ENCODE peak calls at places on chromosomes 2 and 18, in four cellular contexts. K is progenitor cell of endocrine pancreas; S is psoas muscle; E is stimulated activated CD4-positive, alpha-beta T cell treated with anti-CD3 and anti-CD28 coated beads, Interleukin-12 subunit alpha, Interleukin-12 subunit beta, amount 100 ng/mL, for 4 hours. Q is an unnamed sample.

GRCh38 chr18:76548541-76548940 is 53.5 kb upstream of the ZNF516 start:
- DNase-seq in K (no peak), S (no peak), E (no peak), Q (no peak)

GRCh38 chr2:134401789-134402188 is 147.9 kb downstream of the MGAT5 start:
- DNase-seq in K (no peak), S (no peak), E (no peak), Q (no peak)

GRCh38 chr2:96463119-96463518 is 42.0 kb downstream of the NEURL3 start:
- DNase-seq in K (no peak), S (no peak), E (no peak), Q (no peak)

GRCh38 chr18:33469699-33470098 is 29.2 kb upstream of the CCDC178 start:
- DNase-seq in K (no peak), S (no peak), E (no peak), Q (no peak)

GRCh38 chr2:83022631-83023210 is 1436.4 kb downstream of the SUCLG1 start:
- DNase-seq in K (no peak), S (no peak), E (no peak), Q (no peak)

GRCh38 chr2:28635251-28635650 is 116.4 kb upstream of the PPP1CB start:
- DNase-seq in K (no peak), S (no peak), E (no peak), Q (no peak)

GRCh38 chr2:118310878-118311442 is 222.7 kb downstream of the INSIG2 start:
- DNase-seq in K (no peak), S (peak), E (no peak), Q (peak)

GRCh38 chr18:59719533-59720325 is 22.5 kb upstream of the CCBE1 start:
- DNase-seq in K (no peak), S (no peak), E (no peak), Q (no peak)

GRCh38 chr2:16774980-16775963 is 109.6 kb upstream of the CYRIA start:
- DNase-seq in K (peak), S (no peak), E (no peak), Q (peak)

GRCh38 chr2:71919701-71920100 is 228.0 kb downstream of the CYP26B1 start:
- DNase-seq in K (no peak), S (no peak), E (no peak), Q (no peak)

GRCh38 chr2:48088994-48089393 is 182.7 kb upstream of the FBXO11 start:
- DNase-seq in K (no peak), S (no peak), E (no peak), Q (no peak)

GRCh38 chr2:119772767-119773166 is 13.0 kb downstream of the PTPN4 start:
- DNase-seq in K (no peak), S (no peak), E (no peak), Q (no peak)

GRCh38 chr2:27086722-27087446 is at the start of gene KHK:
- DNase-seq in K (no peak), S (no peak), E (peak), Q (peak)

GRCh38 chr2:95351080-95351915 is 51.2 kb upstream of the FAHD2A start:
- DNase-seq in K (no peak), S (no peak), E (no peak), Q (no peak)

GRCh38 chr2:202824901-202825300 is 46.7 kb downstream of the ICA1L start:
- DNase-seq in K (no peak), S (no peak), E (no peak), Q (no peak)

GRCh38 chr2:233643128-233643527 is 6.9 kb downstream of the UGT1A10 start:
- DNase-seq in K (no peak), S (no peak), E (no peak), Q (no peak)

GRCh38 chr2:156319811-156320490 is 12.6 kb downstream of the NR4A2 start:
- DNase-seq in K (no peak), S (peak), E (peak), Q (peak)

GRCh38 chr2:187319441-187320108 is 128.5 kb downstream of the CALCRL start:
- DNase-seq in K (no peak), S (no peak), E (no peak), Q (no peak)

GRCh38 chr2:42063383-42064171 is 15.8 kb downstream of the PKDCC start:
- DNase-seq in K (no peak), S (no peak), E (no peak), Q (no peak)

GRCh38 chr18:5518899-5519371 is 24.9 kb downstream of the EPB41L3 start:
- DNase-seq in K (no peak), S (no peak), E (no peak), Q (no peak)

GRCh38 chr2:190696792-190697398 is 48.0 kb downstream of the NAB1 start:
- DNase-seq in K (no peak), S (no peak), E (no peak), Q (no peak)

GRCh38 chr2:177796644-177797415 is 275.7 kb downstream of the PDE11A start:
- DNase-seq in K (no peak), S (no peak), E (no peak), Q (no peak)

GRCh38 chr2:238103465-238104070 is 3.4 kb downstream of the ESPNL start:
- DNase-seq in K (no peak), S (no peak), E (no peak), Q (no peak)

GRCh38 chr2:28271914-28272240 is 120.8 kb upstream of the FOSL2 start:
- DNase-seq in K (no peak), S (no peak), E (no peak), Q (no peak)

GRCh38 chr2:239177325-239177724 is 223.5 kb downstream of the HDAC4 start:
- DNase-seq in K (no peak), S (no peak), E (no peak), Q (peak)

GRCh38 chr18:63394954-63395353 is 27.3 kb downstream of the VPS4B start:
- DNase-seq in K (no peak), S (no peak), E (no peak), Q (no peak)

GRCh38 chr18:34965108-34965507 is 76.1 kb upstream of the MAPRE2 start:
- DNase-seq in K (no peak), S (no peak), E (no peak), Q (no peak)

GRCh38 chr2:43415582-43415981 is 180.3 kb downstream of the THADA start:
- DNase-seq in K (no peak), S (no peak), E (no peak), Q (no peak)

GRCh38 chr2:33375054-33375453 is 101.4 kb upstream of the RASGRP3 start:
- DNase-seq in K (no peak), S (no peak), E (no peak), Q (no peak)

GRCh38 chr18:31506024-31506742 is 8.2 kb downstream of the DSG2 start:
- DNase-seq in K (no peak), S (no peak), E (no peak), Q (no peak)

GRCh38 chr2:218152777-218153176 is 14.0 kb downstream of the CXCR1 start:
- DNase-seq in K (no peak), S (no peak), E (no peak), Q (no peak)

GRCh38 chr18:28152354-28152753 is 24.6 kb downstream of the CDH2 start:
- DNase-seq in K (no peak), S (no peak), E (no peak), Q (no peak)

GRCh38 chr18:48238636-48239035 is 170.5 kb downstream of the ZBTB7C start:
- DNase-seq in K (no peak), S (no peak), E (no peak), Q (no peak)

GRCh38 chr2:199452200-199452990 is 5.3 kb downstream of the SATB2 start:
- DNase-seq in K (no peak), S (no peak), E (no peak), Q (no peak)

GRCh38 chr2:181305151-181306123 is 151.7 kb upstream of the ITGA4 start:
- DNase-seq in K (no peak), S (no peak), E (no peak), Q (no peak)

GRCh38 chr2:65300134-65300771 is 72.6 kb downstream of the ACTR2 start:
- DNase-seq in K (no peak), S (peak), E (no peak), Q (no peak)

GRCh38 chr2:65655000-65655399 is 222.6 kb upstream of the SPRED2 start:
- DNase-seq in K (no peak), S (no peak), E (no peak), Q (no peak)

GRCh38 chr2:20015482-20016083 is 3.1 kb upstream of the MATN3 start:
- DNase-seq in K (no peak), S (no peak), E (no peak), Q (no peak)

GRCh38 chr2:28413896-28414290 is 21.2 kb downstream of the FOSL2 start:
- DNase-seq in K (no peak), S (no peak), E (no peak), Q (no peak)

Q was measured in glutamatergic neuron.